ENCODE peak calls at places on chromosomes 6 and 20, in five cellular contexts. One of them, this sample, is unnamed. For H3K4me1, the result is how much of the 10 kb centered on the place peaks cover.

GRCh38 chr20:56443654-56444540 is 24.5 kb upstream of the RTF2 start:
- DNase-seq in mammary epithelial cell: no peak
- DNase-seq in fibroblast of lung: peak
- DNase-seq in right cardiac atrium: peak
- DNase-seq in adrenal gland: no peak
- DNase-seq in this sample: peak

GRCh38 chr20:59835057-59835447 is 98.4 kb downstream of the SYCP2 start:
- DNase-seq in mammary epithelial cell: no peak
- DNase-seq in fibroblast of lung: no peak
- DNase-seq in right cardiac atrium: no peak
- DNase-seq in adrenal gland: no peak
- DNase-seq in this sample: peak

GRCh38 chr20:37823276-37823980 is 79.5 kb upstream of the VSTM2L start:
- DNase-seq in mammary epithelial cell: peak
- DNase-seq in fibroblast of lung: no peak
- DNase-seq in right cardiac atrium: no peak
- DNase-seq in adrenal gland: no peak
- DNase-seq in this sample: no peak

GRCh38 chr6:109000289-109000688 is 94.4 kb downstream of the SESN1 start:
- DNase-seq in mammary epithelial cell: no peak
- DNase-seq in fibroblast of lung: no peak
- DNase-seq in right cardiac atrium: no peak
- DNase-seq in adrenal gland: no peak
- DNase-seq in this sample: no peak

GRCh38 chr6:127518710-127519468 is at the start of gene MTCL3:
- DNase-seq in mammary epithelial cell: peak
- DNase-seq in fibroblast of lung: peak
- DNase-seq in right cardiac atrium: peak
- DNase-seq in adrenal gland: no peak
- DNase-seq in this sample: peak

GRCh38 chr20:61123751-61124368 is 128.2 kb upstream of the CDH4 start:
- DNase-seq in mammary epithelial cell: no peak
- DNase-seq in fibroblast of lung: no peak
- DNase-seq in right cardiac atrium: no peak
- DNase-seq in adrenal gland: no peak
- DNase-seq in this sample: no peak

GRCh38 chr6:96015791-96016776 is at the start of gene FUT9:
- DNase-seq in mammary epithelial cell: no peak
- DNase-seq in fibroblast of lung: no peak
- DNase-seq in right cardiac atrium: peak
- DNase-seq in adrenal gland: no peak
- DNase-seq in this sample: no peak

GRCh38 chr6:33178755-33179475 is 13.4 kb downstream of the COL11A2 start:
- DNase-seq in mammary epithelial cell: no peak
- DNase-seq in fibroblast of lung: no peak
- DNase-seq in right cardiac atrium: peak
- DNase-seq in adrenal gland: no peak
- DNase-seq in this sample: no peak

GRCh38 chr6:7153807-7154206 is 46.0 kb downstream of the RREB1 start:
- DNase-seq in mammary epithelial cell: no peak
- DNase-seq in fibroblast of lung: no peak
- DNase-seq in right cardiac atrium: no peak
- DNase-seq in adrenal gland: peak
- DNase-seq in this sample: no peak

GRCh38 chr6:41239467-41240159 is 11.5 kb downstream of the TREML4 start:
- DNase-seq in mammary epithelial cell: no peak
- DNase-seq in fibroblast of lung: no peak
- DNase-seq in right cardiac atrium: no peak
- DNase-seq in adrenal gland: no peak
- DNase-seq in this sample: no peak

GRCh38 chr6:113596907-113597583 is 260.1 kb upstream of the MARCKS start:
- DNase-seq in mammary epithelial cell: no peak
- DNase-seq in fibroblast of lung: peak
- DNase-seq in right cardiac atrium: no peak
- DNase-seq in adrenal gland: no peak
- DNase-seq in this sample: no peak

GRCh38 chr6:10588562-10589428 is 67.6 kb downstream of the GCNT2 start:
- DNase-seq in mammary epithelial cell: no peak
- DNase-seq in fibroblast of lung: no peak
- DNase-seq in right cardiac atrium: no peak
- DNase-seq in adrenal gland: no peak
- DNase-seq in this sample: no peak

GRCh38 chr20:38143646-38144554 is 21.2 kb downstream of the TGM2 start:
- DNase-seq in mammary epithelial cell: peak
- DNase-seq in fibroblast of lung: peak
- DNase-seq in right cardiac atrium: peak
- DNase-seq in adrenal gland: peak
- DNase-seq in this sample: no peak

GRCh38 chr6:167341665-167342655 is 17.1 kb downstream of the TTLL2 start:
- DNase-seq in mammary epithelial cell: no peak
- DNase-seq in fibroblast of lung: no peak
- DNase-seq in right cardiac atrium: no peak
- DNase-seq in adrenal gland: no peak
- DNase-seq in this sample: no peak

GRCh38 chr20:14189794-14190402 is 147.5 kb downstream of the FLRT3 start:
- DNase-seq in mammary epithelial cell: peak
- DNase-seq in fibroblast of lung: peak
- DNase-seq in right cardiac atrium: no peak
- DNase-seq in adrenal gland: peak
- DNase-seq in this sample: no peak

GRCh38 chr20:49713779-49714712 is at the start of gene B4GALT5:
- DNase-seq in mammary epithelial cell: no peak
- DNase-seq in fibroblast of lung: peak
- DNase-seq in right cardiac atrium: peak
- DNase-seq in adrenal gland: peak
- DNase-seq in this sample: peak

GRCh38 chr20:49712918-49713778 is 530 bp downstream of the B4GALT5 start:
- DNase-seq in mammary epithelial cell: no peak
- DNase-seq in fibroblast of lung: no peak
- DNase-seq in right cardiac atrium: peak
- DNase-seq in adrenal gland: peak
- DNase-seq in this sample: peak

GRCh38 chr20:49711331-49711987 is 2.2 kb downstream of the B4GALT5 start:
- DNase-seq in mammary epithelial cell: no peak
- DNase-seq in fibroblast of lung: no peak
- DNase-seq in right cardiac atrium: no peak
- DNase-seq in adrenal gland: no peak
- DNase-seq in this sample: no peak

GRCh38 chr20:49715466-49715865 is 1.8 kb upstream of the B4GALT5 start:
- DNase-seq in mammary epithelial cell: no peak
- DNase-seq in fibroblast of lung: no peak
- DNase-seq in right cardiac atrium: no peak
- DNase-seq in adrenal gland: no peak
- DNase-seq in this sample: no peak

DNA sequence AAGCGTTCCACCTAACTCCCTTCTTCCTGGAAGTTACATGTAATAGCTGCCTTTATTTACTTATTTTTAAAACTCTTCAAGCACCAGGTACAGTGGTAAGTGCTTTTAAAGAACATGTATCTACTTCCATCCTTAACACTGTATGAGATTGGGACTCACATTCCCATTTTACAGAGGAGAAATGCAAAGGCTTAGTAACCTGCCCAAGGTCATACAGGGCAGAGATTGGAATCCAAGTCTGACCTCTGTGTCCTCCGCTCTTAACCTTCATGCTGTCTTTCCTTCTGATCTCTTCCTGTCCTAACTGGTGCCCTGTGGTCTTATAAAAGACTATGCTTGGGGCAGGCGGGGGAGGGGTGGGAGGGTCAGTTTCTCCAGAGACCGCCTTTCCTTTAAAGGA is 1.6 kb downstream of the B4GALT5 start:
- DNase-seq in mammary epithelial cell: no peak
- DNase-seq in fibroblast of lung: no peak
- DNase-seq in right cardiac atrium: no peak
- DNase-seq in adrenal gland: no peak
- DNase-seq in this sample: no peak
- H3K4me1 ChIP-seq in mammary epithelial cell: under half
- H3K4me1 ChIP-seq in fibroblast of lung: under half
- H3K4me1 ChIP-seq in right cardiac atrium: under half
- H3K4me1 ChIP-seq in adrenal gland: half or more
- H3K4me1 ChIP-seq in this sample: half or more

GRCh38 chr6:56756219-56756789 is 113.6 kb upstream of the DST start:
- DNase-seq in mammary epithelial cell: no peak
- DNase-seq in fibroblast of lung: no peak
- DNase-seq in right cardiac atrium: no peak
- DNase-seq in adrenal gland: no peak
- DNase-seq in this sample: no peak
- H3K4me1 ChIP-seq in mammary epithelial cell: half or more
- H3K4me1 ChIP-seq in fibroblast of lung: under half
- H3K4me1 ChIP-seq in right cardiac atrium: under half
- H3K4me1 ChIP-seq in adrenal gland: under half
- H3K4me1 ChIP-seq in this sample: half or more

GRCh38 chr20:21518292-21518991 is 4.6 kb upstream of the NKX2-2 start:
- DNase-seq in mammary epithelial cell: no peak
- DNase-seq in fibroblast of lung: no peak
- DNase-seq in right cardiac atrium: no peak
- DNase-seq in adrenal gland: no peak
- DNase-seq in this sample: no peak

GRCh38 chr20:21516180-21516567 is 2.3 kb upstream of the NKX2-2 start:
- DNase-seq in mammary epithelial cell: no peak
- DNase-seq in fibroblast of lung: no peak
- DNase-seq in right cardiac atrium: no peak
- DNase-seq in adrenal gland: no peak
- DNase-seq in this sample: no peak

GRCh38 chr20:21519136-21519584 is 5.3 kb upstream of the NKX2-2 start:
- DNase-seq in mammary epithelial cell: no peak
- DNase-seq in fibroblast of lung: no peak
- DNase-seq in right cardiac atrium: no peak
- DNase-seq in adrenal gland: no peak
- DNase-seq in this sample: no peak

GRCh38 chr20:21516861-21517565 is 3.1 kb upstream of the NKX2-2 start:
- DNase-seq in mammary epithelial cell: no peak
- DNase-seq in fibroblast of lung: no peak
- DNase-seq in right cardiac atrium: no peak
- DNase-seq in adrenal gland: no peak
- DNase-seq in this sample: no peak

GRCh38 chr20:21517566-21518277 is 3.9 kb upstream of the NKX2-2 start:
- DNase-seq in mammary epithelial cell: no peak
- DNase-seq in fibroblast of lung: no peak
- DNase-seq in right cardiac atrium: no peak
- DNase-seq in adrenal gland: no peak
- DNase-seq in this sample: no peak
- H3K4me1 ChIP-seq in mammary epithelial cell: under half
- H3K4me1 ChIP-seq in fibroblast of lung: under half
- H3K4me1 ChIP-seq in right cardiac atrium: under half
- H3K4me1 ChIP-seq in adrenal gland: under half
- H3K4me1 ChIP-seq in this sample: half or more

DNA sequence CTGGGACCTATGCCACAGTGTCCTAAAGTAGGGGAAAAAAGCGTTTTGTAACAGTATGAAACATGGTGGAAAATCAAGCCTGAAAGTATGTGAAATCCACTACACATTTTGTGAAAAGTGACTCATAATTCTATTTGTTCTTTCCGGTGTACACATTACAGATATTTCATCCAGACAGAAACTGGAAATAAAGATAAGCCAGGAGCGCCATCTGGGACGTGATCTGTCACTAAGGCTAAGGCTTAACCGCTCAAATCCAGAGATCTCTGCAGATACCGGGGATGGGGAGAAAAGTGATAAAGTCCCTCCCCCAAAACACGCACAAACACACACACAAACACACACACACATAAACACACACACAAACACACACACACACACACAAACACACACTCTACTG is 26.6 kb upstream of the SRSF6 start:
- DNase-seq in mammary epithelial cell: no peak
- DNase-seq in fibroblast of lung: peak
- DNase-seq in right cardiac atrium: no peak
- DNase-seq in adrenal gland: no peak
- DNase-seq in this sample: no peak
- H3K4me1 ChIP-seq in mammary epithelial cell: under half
- H3K4me1 ChIP-seq in fibroblast of lung: under half
- H3K4me1 ChIP-seq in right cardiac atrium: under half
- H3K4me1 ChIP-seq in adrenal gland: under half
- H3K4me1 ChIP-seq in this sample: under half

GRCh38 chr6:25963426-25964123 is 973 bp downstream of the TRIM38 start:
- DNase-seq in mammary epithelial cell: peak
- DNase-seq in fibroblast of lung: peak
- DNase-seq in right cardiac atrium: no peak
- DNase-seq in adrenal gland: no peak
- DNase-seq in this sample: no peak
- H3K4me1 ChIP-seq in mammary epithelial cell: under half
- H3K4me1 ChIP-seq in fibroblast of lung: under half
- H3K4me1 ChIP-seq in right cardiac atrium: under half
- H3K4me1 ChIP-seq in adrenal gland: half or more
- H3K4me1 ChIP-seq in this sample: half or more

GRCh38 chr6:15270402-15270801 is 24.5 kb downstream of the JARID2 start:
- DNase-seq in mammary epithelial cell: no peak
- DNase-seq in fibroblast of lung: no peak
- DNase-seq in right cardiac atrium: no peak
- DNase-seq in adrenal gland: no peak
- DNase-seq in this sample: no peak

GRCh38 chr6:15267221-15267620 is 21.4 kb downstream of the JARID2 start:
- DNase-seq in mammary epithelial cell: no peak
- DNase-seq in fibroblast of lung: no peak
- DNase-seq in right cardiac atrium: no peak
- DNase-seq in adrenal gland: no peak
- DNase-seq in this sample: no peak

GRCh38 chr6:15269619-15270018 is 23.8 kb downstream of the JARID2 start:
- DNase-seq in mammary epithelial cell: no peak
- DNase-seq in fibroblast of lung: no peak
- DNase-seq in right cardiac atrium: no peak
- DNase-seq in adrenal gland: no peak
- DNase-seq in this sample: no peak

GRCh38 chr6:15266423-15266996 is 20.6 kb downstream of the JARID2 start:
- DNase-seq in mammary epithelial cell: no peak
- DNase-seq in fibroblast of lung: no peak
- DNase-seq in right cardiac atrium: no peak
- DNase-seq in adrenal gland: peak
- DNase-seq in this sample: peak

DNA sequence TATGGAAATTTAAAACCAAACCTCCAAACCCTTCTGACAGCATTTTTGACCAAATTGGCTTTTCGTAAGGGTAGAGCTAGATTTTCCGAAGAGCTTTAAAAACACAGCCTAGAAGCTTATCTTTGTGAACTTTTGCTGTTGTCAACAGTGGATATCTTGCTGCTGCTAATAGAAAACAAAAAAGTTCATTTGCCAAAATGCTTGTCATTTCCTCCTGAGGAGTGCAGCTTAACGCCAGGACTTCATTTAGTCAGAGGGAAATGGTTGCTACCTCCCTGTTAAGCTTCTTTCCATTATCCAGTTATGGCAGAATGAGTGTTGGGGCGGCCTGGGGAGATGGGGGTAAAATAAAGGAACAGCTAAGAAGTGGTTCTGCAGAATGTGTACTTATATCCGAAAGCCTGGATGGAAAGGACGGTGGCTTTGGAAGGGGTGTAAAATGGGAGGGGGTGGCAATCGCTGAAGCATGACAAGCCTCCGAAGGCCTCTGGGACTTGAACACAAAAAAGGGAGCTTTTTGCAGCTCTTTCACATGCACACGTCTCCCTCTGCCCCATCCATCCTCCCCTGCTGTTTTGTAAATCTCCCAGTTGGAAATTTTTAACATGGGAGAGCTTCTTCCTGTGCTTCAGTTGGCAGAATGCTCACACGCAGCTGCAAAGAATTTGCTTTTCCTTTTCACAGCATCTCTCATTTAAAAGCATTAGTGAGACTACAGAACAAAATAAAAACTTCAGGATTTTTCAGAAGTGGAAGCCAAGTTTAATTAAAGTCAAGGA is 22.4 kb downstream of the JARID2 start:
- DNase-seq in mammary epithelial cell: no peak
- DNase-seq in fibroblast of lung: no peak
- DNase-seq in right cardiac atrium: no peak
- DNase-seq in adrenal gland: no peak
- DNase-seq in this sample: no peak
- H3K4me1 ChIP-seq in mammary epithelial cell: under half
- H3K4me1 ChIP-seq in fibroblast of lung: under half
- H3K4me1 ChIP-seq in right cardiac atrium: under half
- H3K4me1 ChIP-seq in adrenal gland: half or more
- H3K4me1 ChIP-seq in this sample: half or more

This sample was measured in left ventricle myocardium inferior.